ENCODE peak calls at places on chromosome 22, in four cellular contexts. F, B, C and V are unnamed samples.

GRCh38 chr22:49264696-49265095 is 563.0 kb downstream of the BRD1 start:
- DNase-seq in F (no peak), B (no peak), C (no peak), V (no peak)

GRCh38 chr22:29299136-29299900 is 7.1 kb upstream of the GAS2L1 start:
- DNase-seq in F (no peak), B (no peak), C (no peak), V (no peak)

GRCh38 chr22:27224485-27225364 is 567.3 kb downstream of the MIAT start:
- DNase-seq in F (no peak), B (no peak), C (no peak), V (no peak)

GRCh38 chr22:26318975-26319374 is 110.1 kb upstream of the ASPHD2 start:
- DNase-seq in F (no peak), B (no peak), C (no peak), V (no peak)

GRCh38 chr22:24518774-24519485 is 23.8 kb downstream of the UPB1 start:
- DNase-seq in F (peak; percentile 26), B (no peak), C (no peak), V (no peak)

GRCh38 chr22:50293441-50294318 is 13.8 kb downstream of the PLXNB2 start:
- DNase-seq in F (no peak), B (no peak), C (no peak), V (no peak)

GRCh38 chr22:38088723-38089473 is 4.9 kb upstream of the SLC16A8 start:
- DNase-seq in F (no peak), B (no peak), C (no peak), V (no peak)

GRCh38 chr22:43136255-43136654 is 6.9 kb downstream of the MCAT start:
- DNase-seq in F (no peak), B (peak; percentile 20), C (peak; percentile 44), V (no peak)

GRCh38 chr22:39220897-39221850 is 23.6 kb downstream of the PDGFB start:
- DNase-seq in F (no peak), B (no peak), C (no peak), V (no peak)

GRCh38 chr22:40898850-40899357 is 37.0 kb upstream of the DNAJB7 start:
- DNase-seq in F (no peak), B (peak; percentile 29), C (no peak), V (peak; percentile 20)

GRCh38 chr22:31269892-31270574 is 22.3 kb downstream of the PIK3IP1 start:
- DNase-seq in F (no peak), B (no peak), C (no peak), V (no peak)

GRCh38 chr22:21917206-21917958 is 35.3 kb downstream of the PPM1F start:
- DNase-seq in F (no peak), B (no peak), C (no peak), V (no peak)

GRCh38 chr22:39710380-39711117 is 140.0 kb downstream of the CACNA1I start:
- DNase-seq in F (no peak), B (no peak), C (no peak), V (no peak)

GRCh38 chr22:42170946-42171345 is 40.3 kb upstream of the CYP2D6 start:
- DNase-seq in F (no peak), B (no peak), C (no peak), V (no peak)